ENCODE peak calls at places on chromosomes 6 and 20, in four cellular contexts. X is mesothelial cell of epicardium, I is upper lobe of left lung, V is fibroblast of lung. M is an unnamed sample.
A peak's percentile ranks its signal among the peaks of the same experiment; 100 is the strongest.

GRCh38 chr6:134550604-134551003 is 232.7 kb upstream of the SGK1 start:
- DNase-seq in I (no peak), X (no peak), V (peak; percentile 57), M (no peak)

GRCh38 chr6:28355743-28356665 is 6.3 kb downstream of the ZKSCAN3 start:
- DNase-seq in I (peak; percentile 87), X (peak; percentile 74), V (peak; percentile 92), M (peak; percentile 73)

GRCh38 chr20:3727333-3728035 is 5.0 kb upstream of the HSPA12B start:
- DNase-seq in X (no peak), V (peak; percentile 48), I (no peak), M (no peak)

GRCh38 chr6:156563710-156564109 is 213.5 kb upstream of the ARID1B start:
- DNase-seq in I (peak; percentile 38), X (no peak), V (peak; percentile 11), M (no peak)

GRCh38 chr6:142635130-142635529 is 309.8 kb downstream of the HIVEP2 start:
- DNase-seq in V (peak; percentile 28), X (no peak), I (no peak), M (no peak)

GRCh38 chr6:11080296-11080695 is 13.3 kb upstream of the SMIM13 start:
- DNase-seq in X (no peak), V (no peak), I (no peak), M (no peak)

GRCh38 chr20:61744691-61745396 is 320.8 kb downstream of the TAF4 start:
- DNase-seq in I (no peak), V (peak; percentile 62), X (no peak), M (no peak)

GRCh38 chr20:48574383-48574782 is 253.4 kb downstream of the PREX1 start:
- DNase-seq in I (no peak), X (no peak), V (no peak), M (no peak)

GRCh38 chr6:125004198-125004597 is 42.0 kb downstream of the RNF217 start:
- DNase-seq in X (no peak), I (no peak), V (no peak), M (no peak)

GRCh38 chr6:71103150-71103549 is 146.3 kb upstream of the B3GAT2 start:
- DNase-seq in I (no peak), V (no peak), X (no peak), M (no peak)

GRCh38 chr6:15242503-15242902 is 3.4 kb upstream of the JARID2 start:
- DNase-seq in I (no peak), V (no peak), X (no peak), M (no peak)
- TF ChIP-seq CTCF in I (no peak), V (no peak), X (no peak), M (no peak)

DNA sequence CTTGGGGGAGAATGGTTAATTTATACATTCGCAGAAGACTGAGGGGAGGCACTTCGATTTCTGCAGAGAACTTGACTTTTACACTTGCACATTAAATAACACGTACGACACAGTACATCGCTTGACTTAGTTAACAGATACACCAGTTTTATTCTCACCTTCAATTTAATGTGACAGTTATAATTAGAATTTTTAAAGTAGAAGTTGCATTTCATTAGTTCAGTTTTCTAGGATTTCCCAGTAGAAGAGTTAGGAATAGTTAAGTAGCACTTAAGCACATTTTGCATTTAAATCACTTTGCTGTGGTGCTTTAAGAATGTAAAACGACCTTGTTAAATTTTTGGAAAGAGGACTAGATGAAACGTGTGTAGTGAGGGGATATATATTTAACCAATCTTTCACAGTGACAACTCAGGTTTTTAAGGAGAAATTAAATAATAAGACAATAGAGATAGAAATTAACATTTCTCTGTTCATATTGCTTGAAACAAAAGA is 1.7 kb upstream of the BEND3 start:
- DNase-seq in V (no peak), I (no peak), X (no peak), M (no peak)
- TF ChIP-seq CTCF in V (no peak), I (no peak), X (no peak), M (peak; percentile 18)

DNA sequence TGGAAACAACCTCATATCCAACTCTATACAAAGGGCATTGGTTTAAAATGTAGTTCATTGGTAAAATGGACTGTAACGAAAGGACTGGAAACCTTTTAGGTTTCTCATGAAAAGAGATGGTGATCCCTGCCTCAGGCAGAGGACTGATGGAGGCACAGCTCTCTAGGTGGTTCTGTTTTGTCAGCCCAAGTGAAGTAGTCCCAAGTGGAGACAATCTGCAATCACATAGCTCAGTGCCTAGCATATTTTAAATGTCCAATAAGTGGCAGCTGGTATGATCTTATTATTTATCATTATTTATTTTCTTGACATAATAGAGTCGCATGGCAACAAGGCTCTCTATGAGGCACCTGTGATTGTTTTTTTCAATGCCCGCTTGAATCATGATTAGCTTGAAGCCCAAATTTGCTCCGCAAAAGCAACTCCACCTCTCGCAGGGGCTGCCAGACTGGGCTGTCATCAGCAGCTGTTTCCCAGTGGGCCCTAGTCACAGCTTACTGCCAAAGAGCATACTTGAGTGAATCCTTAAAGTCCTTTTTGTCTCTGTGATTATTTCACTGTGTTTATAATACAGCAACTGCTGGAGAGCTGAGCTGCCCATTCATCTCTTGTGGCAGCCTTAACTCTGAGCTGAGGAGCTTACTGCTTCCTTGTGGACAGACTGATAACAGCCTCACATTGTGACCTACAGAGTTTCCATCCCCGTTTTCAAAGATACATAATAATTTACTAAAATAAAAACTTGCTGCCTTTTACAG is 19.7 kb upstream of the ENPP1 start:
- DNase-seq in V (peak; percentile 52), X (no peak), I (no peak), M (no peak)
- TF ChIP-seq CTCF in V (peak; percentile 36), X (no peak), I (no peak), M (no peak)

DNA sequence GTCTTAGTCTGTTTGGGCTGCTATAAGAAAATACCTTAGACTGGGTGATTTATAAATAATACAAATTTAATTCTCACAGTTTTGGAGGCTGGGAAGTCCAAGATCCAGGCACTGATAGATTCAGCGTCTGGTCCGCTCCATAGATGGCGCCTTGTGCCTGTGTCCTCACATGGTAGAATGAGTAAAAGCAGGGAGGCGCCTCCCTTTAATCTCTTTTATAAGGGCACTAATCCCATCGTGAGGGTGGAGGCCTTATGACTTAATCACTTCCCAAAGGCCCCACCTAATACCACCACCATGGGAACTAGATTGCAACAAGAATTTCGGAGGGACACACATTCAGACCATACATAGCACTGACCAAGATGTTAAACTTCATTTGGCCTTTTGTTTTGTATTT is 91.2 kb upstream of the TMEM181 start:
- DNase-seq in X (no peak), V (peak; percentile 12), I (no peak), M (no peak)
- TF ChIP-seq CTCF in X (no peak), V (no peak), I (no peak), M (no peak)

M was measured in type B pancreatic cell.